ENCODE peak calls at places on chromosomes 4 and X, in six cellular contexts. H, K, O, D, T and M are unnamed samples.

GRCh38 chr4:38967260-38968095 is 64.7 kb downstream of the TMEM156 start:
- DNase-seq in O (no peak), H (no peak), T (peak), D (peak), K (no peak), M (no peak)

GRCh38 chr4:150302553-150302952 is 224.3 kb downstream of the DCLK2 start:
- DNase-seq in T (peak), D (peak), K (no peak), H (no peak), O (no peak), M (no peak)

GRCh38 chrX:153190384-153190783 is 11.3 kb downstream of the MAGEA1 start:
- DNase-seq in T (peak), H (no peak), O (no peak), D (no peak), K (no peak), M (no peak)

GRCh38 chr4:162727232-162727631 is 439.5 kb downstream of the NAF1 start:
- DNase-seq in T (no peak), H (no peak), O (no peak), D (no peak), K (no peak), M (no peak)

GRCh38 chrX:46268429-46268828 is 276.8 kb downstream of the ZNF674 start:
- DNase-seq in T (peak), K (no peak), D (no peak), O (no peak), H (no peak), M (no peak)

GRCh38 chr4:27662426-27662825 is 801.8 kb downstream of the STIM2 start:
- DNase-seq in O (no peak), T (no peak), K (no peak), D (no peak), H (no peak), M (no peak)

GRCh38 chr4:4810778-4811177 is 48.7 kb upstream of the MSX1 start:
- DNase-seq in D (no peak), H (no peak), T (no peak), O (no peak), K (no peak), M (no peak)

GRCh38 chr4:8199594-8200301 is 658 bp downstream of the SH3TC1 start:
- DNase-seq in D (no peak), O (no peak), T (no peak), K (no peak), H (no peak), M (peak)

GRCh38 chr4:172698256-172698655 is 470.4 kb upstream of the GALNT7 start:
- DNase-seq in D (no peak), T (no peak), K (no peak), H (no peak), O (no peak), M (no peak)